ENCODE peak calls at places on chromosome 12, in ten cellular contexts. One of them, this sample, is unnamed.

GRCh38 chr12:1532796-1533195 is 61.6 kb downstream of the FBXL14 start:
- DNase-seq in mammary epithelial cell: no peak
- DNase-seq in stimulated activated CD4-positive, alpha-beta T cell treated with anti-CD3 and anti-CD28 coated beads, TNF-alpha, amount 100 ng/mL, for 48 hours: no peak
- DNase-seq in T-helper 1 cell: no peak
- DNase-seq in iPS-NIHi11: no peak
- DNase-seq in activated gamma-delta T cell treated with Interleukin-2 at 50 U/mL for 16 hours: no peak
- DNase-seq in AG08395: no peak
- DNase-seq in heart right ventricle: no peak
- DNase-seq in NCI-H2081: no peak
- DNase-seq in GM13977: no peak
- DNase-seq in this sample: no peak

GRCh38 chr12:122949405-122949804 is 16.9 kb downstream of the ABCB9 start:
- DNase-seq in stimulated activated CD4-positive, alpha-beta T cell treated with anti-CD3 and anti-CD28 coated beads, TNF-alpha, amount 100 ng/mL, for 48 hours: no peak
- DNase-seq in T-helper 1 cell: no peak
- DNase-seq in NCI-H2081: no peak
- DNase-seq in AG08395: no peak
- DNase-seq in mammary epithelial cell: no peak
- DNase-seq in GM13977: no peak
- DNase-seq in heart right ventricle: no peak
- DNase-seq in activated gamma-delta T cell treated with Interleukin-2 at 50 U/mL for 16 hours: no peak
- DNase-seq in iPS-NIHi11: no peak
- DNase-seq in this sample: no peak

GRCh38 chr12:75447695-75448393 is 32.7 kb upstream of the GLIPR1 start:
- DNase-seq in T-helper 1 cell: no peak
- DNase-seq in heart right ventricle: no peak
- DNase-seq in AG08395: no peak
- DNase-seq in mammary epithelial cell: peak; percentile 45
- DNase-seq in activated gamma-delta T cell treated with Interleukin-2 at 50 U/mL for 16 hours: no peak
- DNase-seq in stimulated activated CD4-positive, alpha-beta T cell treated with anti-CD3 and anti-CD28 coated beads, TNF-alpha, amount 100 ng/mL, for 48 hours: no peak
- DNase-seq in iPS-NIHi11: no peak
- DNase-seq in NCI-H2081: no peak
- DNase-seq in GM13977: no peak
- DNase-seq in this sample: no peak

GRCh38 chr12:124656947-124657434 is 89.6 kb upstream of the NCOR2 start:
- DNase-seq in NCI-H2081: no peak
- DNase-seq in mammary epithelial cell: no peak
- DNase-seq in stimulated activated CD4-positive, alpha-beta T cell treated with anti-CD3 and anti-CD28 coated beads, TNF-alpha, amount 100 ng/mL, for 48 hours: no peak
- DNase-seq in AG08395: no peak
- DNase-seq in iPS-NIHi11: no peak
- DNase-seq in heart right ventricle: no peak
- DNase-seq in activated gamma-delta T cell treated with Interleukin-2 at 50 U/mL for 16 hours: no peak
- DNase-seq in GM13977: no peak
- DNase-seq in T-helper 1 cell: no peak
- DNase-seq in this sample: no peak

GRCh38 chr12:4037747-4038312 is 164.6 kb upstream of the PARP11 start:
- DNase-seq in T-helper 1 cell: no peak
- DNase-seq in mammary epithelial cell: peak; percentile 47
- DNase-seq in AG08395: peak; percentile 53
- DNase-seq in activated gamma-delta T cell treated with Interleukin-2 at 50 U/mL for 16 hours: peak; percentile 15
- DNase-seq in GM13977: no peak
- DNase-seq in stimulated activated CD4-positive, alpha-beta T cell treated with anti-CD3 and anti-CD28 coated beads, TNF-alpha, amount 100 ng/mL, for 48 hours: no peak
- DNase-seq in heart right ventricle: no peak
- DNase-seq in iPS-NIHi11: peak; percentile 51
- DNase-seq in NCI-H2081: no peak
- DNase-seq in this sample: no peak

GRCh38 chr12:95218852-95219171 is 1.2 kb downstream of the VEZT start:
- DNase-seq in mammary epithelial cell: peak; percentile 57
- DNase-seq in heart right ventricle: no peak
- DNase-seq in iPS-NIHi11: no peak
- DNase-seq in activated gamma-delta T cell treated with Interleukin-2 at 50 U/mL for 16 hours: peak; percentile 18
- DNase-seq in NCI-H2081: peak; percentile 49
- DNase-seq in AG08395: no peak
- DNase-seq in GM13977: peak; percentile 36
- DNase-seq in T-helper 1 cell: peak; percentile 43
- DNase-seq in stimulated activated CD4-positive, alpha-beta T cell treated with anti-CD3 and anti-CD28 coated beads, TNF-alpha, amount 100 ng/mL, for 48 hours: no peak
- DNase-seq in this sample: no peak

GRCh38 chr12:3757261-3757660 is 4.4 kb upstream of the CRACR2A start:
- DNase-seq in activated gamma-delta T cell treated with Interleukin-2 at 50 U/mL for 16 hours: no peak
- DNase-seq in iPS-NIHi11: no peak
- DNase-seq in GM13977: no peak
- DNase-seq in AG08395: no peak
- DNase-seq in T-helper 1 cell: no peak
- DNase-seq in mammary epithelial cell: no peak
- DNase-seq in heart right ventricle: no peak
- DNase-seq in NCI-H2081: no peak
- DNase-seq in stimulated activated CD4-positive, alpha-beta T cell treated with anti-CD3 and anti-CD28 coated beads, TNF-alpha, amount 100 ng/mL, for 48 hours: no peak
- DNase-seq in this sample: no peak

GRCh38 chr12:46219892-46220655 is 48.8 kb downstream of the SLC38A1 start:
- DNase-seq in stimulated activated CD4-positive, alpha-beta T cell treated with anti-CD3 and anti-CD28 coated beads, TNF-alpha, amount 100 ng/mL, for 48 hours: no peak
- DNase-seq in GM13977: no peak
- DNase-seq in NCI-H2081: no peak
- DNase-seq in mammary epithelial cell: peak; percentile 82
- DNase-seq in AG08395: peak; percentile 50
- DNase-seq in activated gamma-delta T cell treated with Interleukin-2 at 50 U/mL for 16 hours: peak; percentile 74
- DNase-seq in heart right ventricle: no peak
- DNase-seq in iPS-NIHi11: no peak
- DNase-seq in T-helper 1 cell: peak; percentile 90
- DNase-seq in this sample: no peak

GRCh38 chr12:13374783-13375182 is 178.3 kb downstream of the EMP1 start:
- DNase-seq in iPS-NIHi11: no peak
- DNase-seq in heart right ventricle: peak; percentile 31
- DNase-seq in mammary epithelial cell: no peak
- DNase-seq in activated gamma-delta T cell treated with Interleukin-2 at 50 U/mL for 16 hours: no peak
- DNase-seq in NCI-H2081: no peak
- DNase-seq in GM13977: no peak
- DNase-seq in AG08395: no peak
- DNase-seq in stimulated activated CD4-positive, alpha-beta T cell treated with anti-CD3 and anti-CD28 coated beads, TNF-alpha, amount 100 ng/mL, for 48 hours: no peak
- DNase-seq in T-helper 1 cell: no peak
- DNase-seq in this sample: no peak

GRCh38 chr12:11797993-11798720 is 148.7 kb downstream of the ETV6 start:
- DNase-seq in stimulated activated CD4-positive, alpha-beta T cell treated with anti-CD3 and anti-CD28 coated beads, TNF-alpha, amount 100 ng/mL, for 48 hours: no peak
- DNase-seq in GM13977: no peak
- DNase-seq in NCI-H2081: no peak
- DNase-seq in T-helper 1 cell: no peak
- DNase-seq in activated gamma-delta T cell treated with Interleukin-2 at 50 U/mL for 16 hours: no peak
- DNase-seq in iPS-NIHi11: no peak
- DNase-seq in heart right ventricle: no peak
- DNase-seq in AG08395: no peak
- DNase-seq in mammary epithelial cell: no peak
- DNase-seq in this sample: no peak

GRCh38 chr12:106135781-106136180 is 3.0 kb downstream of the NUAK1 start:
- DNase-seq in heart right ventricle: no peak
- DNase-seq in NCI-H2081: no peak
- DNase-seq in mammary epithelial cell: peak; percentile 68
- DNase-seq in GM13977: no peak
- DNase-seq in AG08395: peak; percentile 22
- DNase-seq in T-helper 1 cell: no peak
- DNase-seq in activated gamma-delta T cell treated with Interleukin-2 at 50 U/mL for 16 hours: no peak
- DNase-seq in iPS-NIHi11: no peak
- DNase-seq in stimulated activated CD4-positive, alpha-beta T cell treated with anti-CD3 and anti-CD28 coated beads, TNF-alpha, amount 100 ng/mL, for 48 hours: no peak
- DNase-seq in this sample: no peak

GRCh38 chr12:121005346-121005815 is 10.9 kb downstream of the C12orf43 start:
- DNase-seq in GM13977: peak; percentile 59
- DNase-seq in T-helper 1 cell: peak; percentile 64
- DNase-seq in mammary epithelial cell: peak; percentile 32
- DNase-seq in AG08395: peak; percentile 54
- DNase-seq in heart right ventricle: no peak
- DNase-seq in NCI-H2081: peak; percentile 47
- DNase-seq in stimulated activated CD4-positive, alpha-beta T cell treated with anti-CD3 and anti-CD28 coated beads, TNF-alpha, amount 100 ng/mL, for 48 hours: peak; percentile 35
- DNase-seq in iPS-NIHi11: peak; percentile 69
- DNase-seq in activated gamma-delta T cell treated with Interleukin-2 at 50 U/mL for 16 hours: peak; percentile 10
- DNase-seq in this sample: no peak

GRCh38 chr12:123530683-123531082 is 2.8 kb downstream of the RILPL1 start:
- DNase-seq in activated gamma-delta T cell treated with Interleukin-2 at 50 U/mL for 16 hours: no peak
- DNase-seq in stimulated activated CD4-positive, alpha-beta T cell treated with anti-CD3 and anti-CD28 coated beads, TNF-alpha, amount 100 ng/mL, for 48 hours: no peak
- DNase-seq in AG08395: no peak
- DNase-seq in iPS-NIHi11: no peak
- DNase-seq in T-helper 1 cell: no peak
- DNase-seq in NCI-H2081: no peak
- DNase-seq in mammary epithelial cell: no peak
- DNase-seq in GM13977: peak; percentile 5
- DNase-seq in heart right ventricle: no peak
- DNase-seq in this sample: no peak